ENCODE peak calls at places on chromosomes 1 and 21, in seven cellular contexts. One of them, this sample, is unnamed.

GRCh38 chr1:47951545-47952235 is 45.5 kb downstream of the TRABD2B start:
- DNase-seq in body of pancreas: no peak
- DNase-seq in neural crest cell: no peak
- DNase-seq in A549: no peak
- DNase-seq in fibroblast of lung: no peak
- DNase-seq in GM12865: no peak
- DNase-seq in fibroblast of pulmonary artery: no peak
- DNase-seq in this sample: no peak

GRCh38 chr1:33897092-33897725 is 33.3 kb downstream of the HMGB4 start:
- DNase-seq in fibroblast of pulmonary artery: no peak
- DNase-seq in fibroblast of lung: no peak
- DNase-seq in GM12865: no peak
- DNase-seq in body of pancreas: no peak
- DNase-seq in neural crest cell: no peak
- DNase-seq in A549: no peak
- DNase-seq in this sample: no peak

GRCh38 chr1:70034403-70034802 is 171.0 kb downstream of the LRRC40 start:
- DNase-seq in fibroblast of lung: peak
- DNase-seq in fibroblast of pulmonary artery: peak
- DNase-seq in body of pancreas: no peak
- DNase-seq in GM12865: no peak
- DNase-seq in neural crest cell: no peak
- DNase-seq in A549: peak
- DNase-seq in this sample: no peak

GRCh38 chr1:58331156-58331555 is 215.4 kb downstream of the OMA1 start:
- DNase-seq in GM12865: no peak
- DNase-seq in A549: no peak
- DNase-seq in fibroblast of lung: peak
- DNase-seq in fibroblast of pulmonary artery: no peak
- DNase-seq in body of pancreas: no peak
- DNase-seq in neural crest cell: no peak
- DNase-seq in this sample: no peak

GRCh38 chr21:35521852-35522505 is 472.9 kb upstream of the RUNX1 start:
- DNase-seq in body of pancreas: no peak
- DNase-seq in fibroblast of lung: no peak
- DNase-seq in A549: no peak
- DNase-seq in GM12865: no peak
- DNase-seq in neural crest cell: no peak
- DNase-seq in fibroblast of pulmonary artery: no peak
- DNase-seq in this sample: no peak

GRCh38 chr1:24425446-24425845 is 9.8 kb downstream of the NIPAL3 start:
- DNase-seq in fibroblast of pulmonary artery: no peak
- DNase-seq in body of pancreas: peak
- DNase-seq in neural crest cell: no peak
- DNase-seq in fibroblast of lung: no peak
- DNase-seq in GM12865: no peak
- DNase-seq in A549: no peak
- DNase-seq in this sample: no peak

GRCh38 chr1:167524651-167525050 is 6.3 kb upstream of the CD247 start:
- DNase-seq in fibroblast of pulmonary artery: no peak
- DNase-seq in neural crest cell: no peak
- DNase-seq in body of pancreas: no peak
- DNase-seq in fibroblast of lung: no peak
- DNase-seq in A549: no peak
- DNase-seq in GM12865: no peak
- DNase-seq in this sample: no peak

GRCh38 chr1:1344672-1345361 is 4.4 kb downstream of the DVL1 start:
- DNase-seq in neural crest cell: no peak
- DNase-seq in body of pancreas: no peak
- DNase-seq in GM12865: no peak
- DNase-seq in A549: peak
- DNase-seq in fibroblast of pulmonary artery: peak
- DNase-seq in fibroblast of lung: peak
- DNase-seq in this sample: no peak

GRCh38 chr1:10629816-10630571 is 155.2 kb downstream of the PEX14 start:
- DNase-seq in GM12865: no peak
- DNase-seq in neural crest cell: no peak
- DNase-seq in fibroblast of lung: no peak
- DNase-seq in fibroblast of pulmonary artery: no peak
- DNase-seq in body of pancreas: no peak
- DNase-seq in A549: no peak
- DNase-seq in this sample: no peak

GRCh38 chr1:235622933-235623790 is 26.4 kb downstream of the GNG4 start:
- DNase-seq in fibroblast of lung: no peak
- DNase-seq in A549: no peak
- DNase-seq in body of pancreas: no peak
- DNase-seq in GM12865: no peak
- DNase-seq in neural crest cell: no peak
- DNase-seq in fibroblast of pulmonary artery: no peak
- DNase-seq in this sample: no peak

DNA sequence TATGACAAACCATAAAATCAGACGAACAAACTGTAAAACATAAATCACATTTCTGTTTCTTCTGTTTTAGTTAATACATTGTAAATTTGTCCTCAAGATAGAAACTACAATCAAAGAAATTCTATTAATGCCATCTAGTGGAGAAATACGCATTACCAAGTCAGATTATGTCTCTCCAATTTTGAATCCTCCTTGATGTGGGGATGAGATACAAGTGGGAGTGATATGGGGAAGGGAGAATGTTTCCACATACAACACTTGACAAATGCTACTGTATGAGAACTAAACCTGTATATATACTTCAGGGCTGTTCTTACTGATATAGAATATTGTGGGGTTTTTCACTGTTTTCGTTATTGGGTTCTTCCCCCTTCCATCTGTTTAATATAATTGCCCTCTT is 2.6 kb downstream of the HFM1 start:
- DNase-seq in A549: peak
- DNase-seq in neural crest cell: no peak
- DNase-seq in fibroblast of pulmonary artery: peak
- DNase-seq in fibroblast of lung: peak
- DNase-seq in GM12865: peak
- DNase-seq in body of pancreas: no peak
- DNase-seq in this sample: peak
- TF ChIP-seq CTCF in A549: peak
- TF ChIP-seq CTCF in neural crest cell: peak
- TF ChIP-seq CTCF in fibroblast of pulmonary artery: peak
- TF ChIP-seq CTCF in fibroblast of lung: peak
- TF ChIP-seq CTCF in GM12865: peak
- TF ChIP-seq CTCF in body of pancreas: peak
- TF ChIP-seq CTCF in this sample: peak

DNA sequence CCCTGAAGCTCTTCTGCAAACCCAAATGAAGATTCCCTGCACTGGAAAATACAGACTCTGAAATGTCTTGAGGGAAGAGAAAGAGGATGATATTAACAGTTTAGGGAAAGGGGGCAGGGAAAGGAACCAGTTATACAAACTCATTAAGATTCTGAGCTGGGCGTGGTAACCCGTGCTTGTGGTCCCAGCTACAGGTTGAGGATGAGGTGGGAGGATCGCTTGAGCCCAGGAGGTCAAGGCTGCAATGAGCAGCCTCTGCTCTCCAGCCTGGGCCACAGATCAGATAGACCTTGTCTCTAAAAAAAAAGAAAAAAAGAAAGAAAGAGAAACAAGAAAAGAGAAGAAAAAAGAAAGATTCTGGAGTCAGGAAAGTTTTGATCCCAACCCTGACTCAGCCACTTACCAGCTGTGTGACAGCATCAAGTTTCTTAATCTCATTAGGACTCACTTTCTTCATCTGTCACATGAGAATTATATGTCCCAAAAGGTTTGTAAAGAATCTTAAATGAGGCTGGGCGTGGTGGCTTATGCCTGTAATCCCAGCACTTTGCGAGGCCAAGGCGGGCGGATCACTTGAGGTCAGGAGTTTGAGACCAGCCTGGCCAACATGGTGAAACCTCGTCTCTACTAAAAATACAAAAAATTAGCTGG is 53.9 kb downstream of the OPTC start:
- DNase-seq in body of pancreas: no peak
- DNase-seq in neural crest cell: no peak
- DNase-seq in fibroblast of lung: no peak
- DNase-seq in GM12865: no peak
- DNase-seq in fibroblast of pulmonary artery: no peak
- DNase-seq in A549: no peak
- DNase-seq in this sample: no peak
- TF ChIP-seq CTCF in body of pancreas: no peak
- TF ChIP-seq CTCF in neural crest cell: no peak
- TF ChIP-seq CTCF in fibroblast of lung: no peak
- TF ChIP-seq CTCF in GM12865: no peak
- TF ChIP-seq CTCF in fibroblast of pulmonary artery: no peak
- TF ChIP-seq CTCF in A549: no peak
- TF ChIP-seq CTCF in this sample: no peak

GRCh38 chr1:153727463-153728304 is at the start of gene INTS3:
- DNase-seq in fibroblast of lung: peak
- DNase-seq in neural crest cell: peak
- DNase-seq in A549: peak
- DNase-seq in body of pancreas: peak
- DNase-seq in GM12865: peak
- DNase-seq in fibroblast of pulmonary artery: peak
- DNase-seq in this sample: peak
- TF ChIP-seq CTCF in fibroblast of lung: no peak
- TF ChIP-seq CTCF in neural crest cell: no peak
- TF ChIP-seq CTCF in A549: no peak
- TF ChIP-seq CTCF in body of pancreas: peak
- TF ChIP-seq CTCF in GM12865: no peak
- TF ChIP-seq CTCF in fibroblast of pulmonary artery: no peak
- TF ChIP-seq CTCF in this sample: no peak

DNA sequence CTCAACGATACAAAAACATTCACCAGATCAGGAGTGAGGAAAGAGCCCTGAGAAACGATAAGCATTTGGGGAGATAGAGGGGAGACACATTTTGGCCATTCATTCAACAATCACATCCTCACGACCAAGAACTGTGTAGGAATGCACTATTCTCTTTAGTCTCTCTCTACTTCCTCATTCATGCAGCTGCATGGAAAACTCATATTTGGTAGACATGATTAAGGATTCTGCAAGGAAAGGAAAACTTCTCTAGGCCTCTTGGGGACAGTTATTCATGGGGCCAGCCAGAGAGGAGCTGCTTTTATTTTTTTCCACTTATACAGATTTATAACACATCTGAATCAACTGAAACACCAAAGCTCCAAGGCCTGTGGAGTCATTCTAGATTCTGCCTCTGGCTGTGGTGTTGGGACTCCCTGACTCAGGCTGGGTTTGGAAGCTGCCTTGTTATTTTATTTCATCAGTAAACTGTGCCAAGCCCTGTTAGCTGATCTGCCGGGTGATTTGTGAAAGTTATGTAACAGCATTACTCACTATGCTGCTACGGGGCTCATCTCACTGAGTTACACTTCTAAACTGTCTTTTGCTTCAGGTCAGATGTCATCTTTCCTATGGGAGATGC is 83.8 kb upstream of the EDEM3 start:
- DNase-seq in GM12865: no peak
- DNase-seq in body of pancreas: peak
- DNase-seq in A549: peak
- DNase-seq in fibroblast of pulmonary artery: peak
- DNase-seq in fibroblast of lung: peak
- DNase-seq in neural crest cell: no peak
- DNase-seq in this sample: no peak
- TF ChIP-seq CTCF in GM12865: no peak
- TF ChIP-seq CTCF in body of pancreas: no peak
- TF ChIP-seq CTCF in A549: no peak
- TF ChIP-seq CTCF in fibroblast of pulmonary artery: no peak
- TF ChIP-seq CTCF in fibroblast of lung: no peak
- TF ChIP-seq CTCF in neural crest cell: no peak
- TF ChIP-seq CTCF in this sample: no peak

GRCh38 chr21:41764558-41765392 is 2.1 kb downstream of the RIPK4 start:
- DNase-seq in A549: peak
- DNase-seq in fibroblast of lung: no peak
- DNase-seq in body of pancreas: peak
- DNase-seq in fibroblast of pulmonary artery: no peak
- DNase-seq in neural crest cell: no peak
- DNase-seq in GM12865: no peak
- DNase-seq in this sample: no peak
- TF ChIP-seq CTCF in A549: no peak
- TF ChIP-seq CTCF in fibroblast of lung: no peak
- TF ChIP-seq CTCF in body of pancreas: no peak
- TF ChIP-seq CTCF in fibroblast of pulmonary artery: no peak
- TF ChIP-seq CTCF in neural crest cell: no peak
- TF ChIP-seq CTCF in GM12865: no peak
- TF ChIP-seq CTCF in this sample: no peak

GRCh38 chr1:78553859-78554258 is 63.1 kb downstream of the PTGFR start:
- DNase-seq in fibroblast of lung: no peak
- DNase-seq in GM12865: peak
- DNase-seq in A549: peak
- DNase-seq in neural crest cell: no peak
- DNase-seq in body of pancreas: no peak
- DNase-seq in fibroblast of pulmonary artery: peak
- DNase-seq in this sample: no peak
- TF ChIP-seq CTCF in fibroblast of lung: no peak
- TF ChIP-seq CTCF in GM12865: peak
- TF ChIP-seq CTCF in A549: no peak
- TF ChIP-seq CTCF in neural crest cell: peak
- TF ChIP-seq CTCF in body of pancreas: no peak
- TF ChIP-seq CTCF in fibroblast of pulmonary artery: no peak
- TF ChIP-seq CTCF in this sample: no peak

GRCh38 chr1:43867946-43868740 is 65.5 kb upstream of the ARTN start:
- DNase-seq in GM12865: no peak
- DNase-seq in A549: no peak
- DNase-seq in fibroblast of pulmonary artery: peak
- DNase-seq in neural crest cell: no peak
- DNase-seq in body of pancreas: no peak
- DNase-seq in fibroblast of lung: peak
- DNase-seq in this sample: no peak
- TF ChIP-seq CTCF in GM12865: no peak
- TF ChIP-seq CTCF in A549: no peak
- TF ChIP-seq CTCF in fibroblast of pulmonary artery: no peak
- TF ChIP-seq CTCF in neural crest cell: no peak
- TF ChIP-seq CTCF in body of pancreas: no peak
- TF ChIP-seq CTCF in fibroblast of lung: no peak
- TF ChIP-seq CTCF in this sample: no peak